ENCODE peak calls at places on chromosome 14, in nine cellular contexts. X, Y, A, G, K, Z, I, J and B are unnamed samples.

GRCh38 chr14:103803661-103804060 is 43.7 kb downstream of the PPP1R13B start:
- DNase-seq in X (peak; percentile 64), Y (no peak), A (no peak), G (no peak), K (no peak), Z (no peak), I (no peak), J (no peak), B (no peak)

GRCh38 chr14:105899657-105900397 is 373.4 kb downstream of the TMEM121 start:
- DNase-seq in X (no peak), Y (no peak), A (no peak), G (peak; percentile 1), K (no peak), Z (peak; percentile 57), I (no peak), J (no peak), B (no peak)

GRCh38 chr14:75811862-75812505 is 150.9 kb downstream of the TTLL5 start:
- DNase-seq in X (peak; percentile 63), Y (no peak), A (no peak), G (no peak), K (no peak), Z (no peak), I (no peak), J (no peak), B (peak; percentile 76)

GRCh38 chr14:20823859-20824258 is 21.2 kb upstream of the RNASE1 start:
- DNase-seq in X (no peak), Y (no peak), A (no peak), G (no peak), K (no peak), Z (no peak), I (no peak), J (no peak), B (no peak)

GRCh38 chr14:72254202-72254939 is 322.1 kb downstream of the RGS6 start:
- DNase-seq in X (no peak), Y (no peak), A (no peak), G (no peak), K (no peak), Z (no peak), I (no peak), J (no peak), B (no peak)

GRCh38 chr14:91138511-91139359 is 24.9 kb downstream of the DGLUCY start:
- DNase-seq in X (peak; percentile 50), Y (peak; percentile 67), A (no peak), G (no peak), K (no peak), Z (peak; percentile 28), I (peak; percentile 31), J (no peak), B (no peak)

GRCh38 chr14:61320806-61321384 is 484 bp upstream of the PRKCH start:
- DNase-seq in X (no peak), Y (no peak), A (no peak), G (peak; percentile 30), K (no peak), Z (no peak), I (no peak), J (no peak), B (no peak)

GRCh38 chr14:75427482-75428229 is at the start of gene JDP2:
- DNase-seq in X (peak; percentile 61), Y (peak; percentile 85), A (peak; percentile 55), G (peak; percentile 96), K (peak; percentile 83), Z (peak; percentile 96), I (peak; percentile 94), J (peak; percentile 90), B (no peak)

GRCh38 chr14:51490205-51490604 is 161.5 kb upstream of the FRMD6 start:
- DNase-seq in X (peak; percentile 76), Y (no peak), A (no peak), G (no peak), K (no peak), Z (no peak), I (no peak), J (no peak), B (no peak)

GRCh38 chr14:53953828-53954550 is 2.6 kb downstream of the BMP4 start:
- DNase-seq in X (peak; percentile 22), Y (peak; percentile 70), A (no peak), G (peak; percentile 41), K (no peak), Z (peak; percentile 70), I (peak; percentile 31), J (no peak), B (no peak)

GRCh38 chr14:56789955-56790354 is 20.3 kb downstream of the OTX2 start:
- DNase-seq in X (no peak), Y (no peak), A (no peak), G (no peak), K (no peak), Z (no peak), I (no peak), J (no peak), B (no peak)

GRCh38 chr14:90554341-90554740 is 157.5 kb downstream of the CALM1 start:
- DNase-seq in X (no peak), Y (no peak), A (no peak), G (no peak), K (peak; percentile 90), Z (peak; percentile 62), I (no peak), J (no peak), B (no peak)

GRCh38 chr14:55245657-55246268 is 25.5 kb upstream of the FBXO34 start:
- DNase-seq in X (peak; percentile 39), Y (peak; percentile 26), A (no peak), G (no peak), K (no peak), Z (no peak), I (peak; percentile 14), J (no peak), B (no peak)

DNA sequence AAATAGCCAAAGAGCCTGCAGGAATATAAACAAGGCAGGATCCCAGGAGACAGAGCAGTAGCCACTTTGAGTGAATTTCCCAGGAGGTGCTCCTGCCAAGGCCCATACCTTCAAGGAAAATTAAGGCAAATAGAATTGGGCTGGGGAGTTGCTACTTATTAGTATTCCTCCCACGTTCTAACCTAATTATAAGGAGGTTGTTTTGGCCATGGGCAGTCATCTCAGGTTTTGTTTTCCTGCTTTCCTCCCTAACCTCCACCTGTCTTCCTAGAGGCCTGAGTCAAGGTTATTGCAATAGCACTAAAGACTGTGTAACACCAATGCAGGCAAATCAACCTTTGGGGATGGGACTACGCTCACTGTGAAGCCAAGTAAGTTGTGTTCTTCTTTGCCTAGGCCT is 73.1 kb downstream of the DAD1 start:
- DNase-seq in X (no peak), Y (no peak), A (no peak), G (no peak), K (no peak), Z (no peak), I (no peak), J (no peak), B (no peak)
- H3K4me3 ChIP-seq in X (no peak overlapping the region), Y (no peak overlapping the region), A (no peak overlapping the region), G (no peak overlapping the region), K (no peak overlapping the region), Z (peak overlapping the region; percentile 9), I (no peak overlapping the region), J (no peak overlapping the region), B (no peak overlapping the region)

DNA sequence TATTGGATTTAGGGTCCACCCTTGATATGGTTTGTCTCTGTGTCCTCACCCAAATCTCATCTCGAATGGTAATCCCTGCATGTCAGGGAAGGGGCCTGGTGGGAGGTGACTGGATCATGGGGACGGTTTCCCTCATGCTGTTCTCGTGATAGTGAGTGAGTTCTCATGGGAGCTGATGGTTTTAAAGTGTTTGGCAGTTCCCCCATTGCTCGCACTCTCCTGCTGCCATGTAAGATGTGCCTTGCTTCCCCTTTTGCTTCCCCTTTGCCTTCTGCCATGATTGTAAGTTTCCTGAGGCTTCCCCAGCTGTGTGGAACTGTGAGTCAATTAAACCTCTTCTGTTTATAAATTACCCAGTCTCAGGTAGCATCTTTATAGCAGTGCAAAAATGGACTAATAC is 118.3 kb downstream of the VRK1 start:
- DNase-seq in X (no peak), Y (no peak), A (no peak), G (no peak), K (no peak), Z (no peak), I (no peak), J (no peak), B (no peak)
- H3K4me3 ChIP-seq in X (no peak overlapping the region), Y (no peak overlapping the region), A (no peak overlapping the region), G (no peak overlapping the region), K (no peak overlapping the region), Z (no peak overlapping the region), I (no peak overlapping the region), J (no peak overlapping the region), B (no peak overlapping the region)

GRCh38 chr14:38777401-38777800 is 325.6 kb downstream of the SEC23A start:
- DNase-seq in X (no peak), Y (no peak), A (no peak), G (no peak), K (no peak), Z (no peak), I (no peak), J (no peak), B (no peak)

GRCh38 chr14:38775986-38776385 is 327.0 kb downstream of the SEC23A start:
- DNase-seq in X (no peak), Y (no peak), A (no peak), G (no peak), K (no peak), Z (no peak), I (no peak), J (no peak), B (no peak)

GRCh38 chr14:38770245-38770644 is 332.8 kb downstream of the SEC23A start:
- DNase-seq in X (no peak), Y (no peak), A (no peak), G (no peak), K (no peak), Z (no peak), I (no peak), J (no peak), B (no peak)

DNA sequence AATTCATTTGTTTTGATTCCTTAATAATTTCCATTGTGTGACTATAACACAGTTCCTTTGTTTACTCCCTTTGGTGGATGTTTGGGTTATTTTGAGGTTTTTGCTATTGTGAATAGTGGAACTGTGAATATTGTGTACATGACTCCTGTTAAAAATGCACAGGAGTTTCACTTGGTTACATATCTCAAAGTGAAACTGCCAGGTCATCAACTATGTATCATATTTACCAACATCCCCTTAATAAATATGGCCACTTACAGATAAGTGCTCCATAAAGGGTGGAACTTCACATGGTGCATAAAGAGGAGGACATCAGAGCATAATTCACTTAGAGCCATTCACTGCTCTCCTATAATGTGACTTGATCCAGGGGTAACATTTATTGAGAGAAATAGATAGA is 328.9 kb downstream of the SEC23A start:
- DNase-seq in X (no peak), Y (no peak), A (no peak), G (no peak), K (no peak), Z (no peak), I (no peak), J (no peak), B (no peak)
- H3K4me3 ChIP-seq in X (no peak overlapping the region), Y (no peak overlapping the region), A (no peak overlapping the region), G (no peak overlapping the region), K (no peak overlapping the region), Z (no peak overlapping the region), I (no peak overlapping the region), J (no peak overlapping the region), B (no peak overlapping the region)

DNA sequence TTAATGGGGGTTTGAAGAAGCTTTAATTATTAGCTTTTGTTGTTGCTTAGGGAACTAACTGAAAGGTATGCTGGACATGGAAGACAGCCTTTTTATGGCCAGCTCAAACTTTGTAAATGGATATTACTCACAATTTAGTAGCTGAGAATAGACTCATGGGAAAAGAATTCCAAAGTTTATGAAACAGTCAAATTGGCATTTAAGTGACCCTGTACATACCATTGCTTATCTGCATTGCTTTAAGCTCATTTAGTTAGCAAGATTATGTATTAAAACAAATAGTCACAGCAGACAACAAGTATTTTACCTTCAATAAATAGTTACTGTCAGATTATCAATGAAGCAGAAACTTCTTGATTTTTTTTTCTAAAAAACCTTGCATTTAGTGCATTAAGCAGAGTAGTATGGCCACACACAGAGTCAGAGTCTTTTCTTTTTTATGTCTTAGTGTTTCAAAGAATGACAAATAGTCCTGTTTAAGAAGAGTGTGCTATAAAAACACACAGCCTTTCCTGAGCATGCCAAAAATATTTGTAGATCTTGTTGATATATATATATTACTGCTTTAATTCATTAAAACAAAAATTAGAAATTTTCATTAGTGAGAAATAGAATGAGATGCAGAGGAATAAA is 102.2 kb downstream of the TTC6 start:
- DNase-seq in X (peak; percentile 26), Y (no peak), A (peak; percentile 21), G (no peak), K (no peak), Z (no peak), I (no peak), J (no peak), B (peak; percentile 10)
- H3K4me3 ChIP-seq in X (no peak overlapping the region), Y (no peak overlapping the region), A (no peak overlapping the region), G (no peak overlapping the region), K (no peak overlapping the region), Z (no peak overlapping the region), I (no peak overlapping the region), J (no peak overlapping the region), B (no peak overlapping the region)